ENCODE peak calls at places on chromosome 9, in ten cellular contexts. Z is tibial artery, J is cardiac fibroblast, U is transverse colon, Y is astrocyte of the spinal cord, P is aorta, E is OCI-LY7, I is cardiac muscle cell, B is fibroblast of pulmonary artery, Q is tibial nerve. V is an unnamed sample.
A peak's percentile ranks its signal among the peaks of the same experiment; 100 is the strongest.

GRCh38 chr9:89720721-89721660 is 116.2 kb downstream of the GADD45G start:
- DNase-seq in Z (no peak), J (no peak), U (no peak), Y (no peak), P (no peak), E (no peak), I (no peak), B (no peak), Q (no peak), V (no peak)

GRCh38 chr9:31519011-31519410 is 865.4 kb upstream of the ACO1 start:
- DNase-seq in Z (no peak), J (no peak), U (no peak), Y (no peak), P (no peak), E (no peak), I (peak; percentile 3), B (no peak), Q (no peak), V (no peak)

GRCh38 chr9:134536101-134536900 is 105.3 kb upstream of the COL5A1 start:
- DNase-seq in Z (no peak), J (peak; percentile 68), U (no peak), Y (peak; percentile 85), P (no peak), E (no peak), I (peak; percentile 80), B (peak; percentile 55), Q (no peak), V (peak; percentile 80)

GRCh38 chr9:94909965-94910730 is 183.6 kb downstream of the AOPEP start:
- DNase-seq in Z (no peak), J (no peak), U (no peak), Y (no peak), P (no peak), E (no peak), I (no peak), B (no peak), Q (no peak), V (no peak)

GRCh38 chr9:16505159-16505558 is 365.3 kb downstream of the BNC2 start:
- DNase-seq in Z (no peak), J (peak; percentile 53), U (no peak), Y (peak; percentile 52), P (no peak), E (no peak), I (peak; percentile 52), B (peak; percentile 59), Q (no peak), V (peak; percentile 15)

GRCh38 chr9:94210616-94211603 is 48.2 kb upstream of the ZNF169 start:
- DNase-seq in Z (no peak), J (no peak), U (no peak), Y (no peak), P (no peak), E (no peak), I (no peak), B (no peak), Q (no peak), V (peak; percentile 7)

GRCh38 chr9:98248737-98249474 is 6.5 kb downstream of the TBC1D2 start:
- DNase-seq in Z (peak; percentile 77), J (peak; percentile 96), U (peak; percentile 86), Y (peak; percentile 93), P (peak; percentile 90), E (no peak), I (peak; percentile 95), B (peak; percentile 97), Q (peak; percentile 67), V (peak; percentile 99)

GRCh38 chr9:105978822-105979221 is 284.5 kb downstream of the TMEM38B start:
- DNase-seq in Z (no peak), J (no peak), U (no peak), Y (no peak), P (no peak), E (no peak), I (no peak), B (no peak), Q (no peak), V (no peak)

GRCh38 chr9:90803860-90804593 is 2.4 kb downstream of the SYK start:
- DNase-seq in Z (no peak), J (no peak), U (no peak), Y (no peak), P (no peak), E (peak; percentile 81), I (no peak), B (no peak), Q (no peak), V (no peak)

GRCh38 chr9:90802534-90802933 is 915 bp downstream of the SYK start:
- DNase-seq in Z (no peak), J (no peak), U (no peak), Y (no peak), P (no peak), E (peak; percentile 42), I (no peak), B (no peak), Q (no peak), V (no peak)

GRCh38 chr9:90801175-90801506 is 478 bp upstream of the SYK start:
- DNase-seq in Z (no peak), J (no peak), U (no peak), Y (no peak), P (no peak), E (peak; percentile 53), I (no peak), B (no peak), Q (no peak), V (no peak)

GRCh38 chr9:90799271-90799860 is 2.3 kb upstream of the SYK start:
- DNase-seq in Z (no peak), J (no peak), U (no peak), Y (no peak), P (no peak), E (no peak), I (no peak), B (no peak), Q (no peak), V (no peak)

DNA sequence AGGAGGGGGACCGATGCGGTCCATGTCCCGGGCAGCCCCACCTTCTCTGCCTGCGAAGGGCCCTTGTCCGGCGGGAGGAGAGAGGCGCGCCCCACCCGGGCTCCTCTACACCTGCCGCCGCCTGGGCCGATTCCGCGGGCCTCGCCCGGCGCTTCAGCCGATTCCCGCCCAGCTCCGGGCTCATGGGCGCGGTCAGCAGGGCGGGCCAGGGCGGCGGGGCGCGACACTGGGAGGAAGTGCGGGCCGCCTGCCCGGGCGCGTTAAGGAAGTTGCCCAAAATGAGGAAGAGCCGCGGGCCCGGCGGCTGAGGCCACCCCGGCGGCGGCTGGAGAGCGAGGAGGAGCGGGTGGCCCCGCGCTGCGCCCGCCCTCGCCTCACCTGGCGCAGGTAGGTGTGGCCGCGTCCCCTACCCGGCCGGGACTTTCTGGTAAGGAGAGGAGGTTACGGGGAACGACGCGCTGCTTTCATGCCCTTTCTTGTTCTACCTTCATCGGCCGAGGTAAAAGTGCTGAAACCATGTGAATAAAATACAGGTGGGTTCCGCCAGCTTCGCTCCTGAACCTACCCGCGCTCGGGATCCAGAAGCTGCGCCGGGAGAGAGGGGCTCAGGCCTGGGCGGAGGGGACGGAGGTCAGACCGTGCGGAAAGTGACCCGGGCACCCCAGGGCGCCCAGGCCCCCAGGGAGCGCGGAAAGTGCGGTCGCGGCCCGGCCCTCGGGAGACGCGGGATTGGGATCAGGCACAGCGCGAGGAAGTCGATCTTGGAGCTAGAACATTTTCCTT is at the start of gene SYK:
- DNase-seq in Z (peak; percentile 46), J (no peak), U (peak; percentile 87), Y (no peak), P (peak; percentile 81), E (peak; percentile 82), I (no peak), B (no peak), Q (no peak), V (no peak)
- H3K4me3 ChIP-seq in Z (peak within 1 kb of the TSS; percentile 30), J (no peak within 1 kb of the TSS), U (peak within 1 kb of the TSS; percentile 55), Y (no peak within 1 kb of the TSS), P (no peak within 1 kb of the TSS), E (peak within 1 kb of the TSS; percentile 91), I (peak within 1 kb of the TSS; percentile 31), B (no peak within 1 kb of the TSS), Q (peak within 1 kb of the TSS; percentile 17), V (no peak within 1 kb of the TSS)

DNA sequence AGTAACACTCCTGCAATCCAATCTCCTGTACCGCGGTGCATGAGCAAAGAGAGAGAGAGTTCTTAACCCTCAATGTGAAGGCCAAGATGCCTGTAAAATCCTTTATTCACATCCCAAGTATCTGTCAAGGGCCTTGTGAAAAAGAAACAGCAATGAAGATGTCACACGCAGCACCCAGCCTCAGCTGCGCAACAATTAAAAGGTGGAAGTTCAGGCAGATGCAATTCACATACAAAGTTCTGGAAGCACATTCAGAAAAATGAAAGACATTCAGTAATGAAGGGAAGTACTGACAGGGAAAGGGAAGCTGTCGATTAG is 137.7 kb downstream of the CDK5RAP2 start:
- DNase-seq in Z (no peak), J (no peak), U (no peak), Y (no peak), P (no peak), E (no peak), I (no peak), B (no peak), Q (no peak), V (peak; percentile 45)
- H3K4me3 ChIP-seq in Z (no peak overlapping the region), J (no peak overlapping the region), U (no peak overlapping the region), Y (no peak overlapping the region), P (no peak overlapping the region), E (no peak overlapping the region), I (no peak overlapping the region), B (no peak overlapping the region), Q (no peak overlapping the region), V (no peak overlapping the region)

DNA sequence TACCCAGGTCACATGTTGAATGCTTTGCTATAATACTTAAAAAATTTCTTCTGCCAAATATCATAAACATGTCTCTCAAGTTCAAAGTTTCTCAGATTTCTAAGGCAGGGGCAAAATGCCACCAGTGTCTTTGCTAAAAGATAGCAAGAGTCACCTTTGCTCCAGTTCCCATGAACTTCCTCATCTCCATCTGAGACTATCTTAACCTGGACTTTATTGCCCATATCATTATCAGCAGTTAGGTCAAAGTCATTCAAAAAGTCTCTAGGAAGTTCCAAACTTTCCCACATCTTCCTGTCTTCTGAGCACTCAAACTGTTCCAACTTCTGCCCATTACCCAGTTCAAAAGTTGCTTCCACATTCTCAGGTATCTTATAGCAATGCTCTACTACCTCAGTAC is 307.7 kb upstream of the TNC start:
- DNase-seq in Z (no peak), J (no peak), U (no peak), Y (no peak), P (no peak), E (no peak), I (no peak), B (no peak), Q (no peak), V (no peak)
- H3K4me3 ChIP-seq in Z (no peak overlapping the region), J (no peak overlapping the region), U (no peak overlapping the region), Y (no peak overlapping the region), P (no peak overlapping the region), E (no peak overlapping the region), I (no peak overlapping the region), B (no peak overlapping the region), Q (no peak overlapping the region), V (no peak overlapping the region)

GRCh38 chr9:83060557-83060956 is 2.4 kb downstream of the RASEF start:
- DNase-seq in Z (no peak), J (no peak), U (no peak), Y (no peak), P (no peak), E (no peak), I (no peak), B (no peak), Q (no peak), V (no peak)

GRCh38 chr9:83059417-83059816 is 3.5 kb downstream of the RASEF start:
- DNase-seq in Z (no peak), J (no peak), U (peak; percentile 24), Y (no peak), P (no peak), E (no peak), I (no peak), B (no peak), Q (no peak), V (no peak)

GRCh38 chr9:83062653-83063527 is at the start of gene RASEF:
- DNase-seq in Z (no peak), J (no peak), U (peak; percentile 85), Y (peak; percentile 42), P (no peak), E (no peak), I (peak; percentile 13), B (no peak), Q (no peak), V (no peak)

GRCh38 chr9:83061036-83061435 is 1.9 kb downstream of the RASEF start:
- DNase-seq in Z (no peak), J (no peak), U (peak; percentile 38), Y (peak; percentile 15), P (no peak), E (no peak), I (no peak), B (no peak), Q (no peak), V (no peak)

DNA sequence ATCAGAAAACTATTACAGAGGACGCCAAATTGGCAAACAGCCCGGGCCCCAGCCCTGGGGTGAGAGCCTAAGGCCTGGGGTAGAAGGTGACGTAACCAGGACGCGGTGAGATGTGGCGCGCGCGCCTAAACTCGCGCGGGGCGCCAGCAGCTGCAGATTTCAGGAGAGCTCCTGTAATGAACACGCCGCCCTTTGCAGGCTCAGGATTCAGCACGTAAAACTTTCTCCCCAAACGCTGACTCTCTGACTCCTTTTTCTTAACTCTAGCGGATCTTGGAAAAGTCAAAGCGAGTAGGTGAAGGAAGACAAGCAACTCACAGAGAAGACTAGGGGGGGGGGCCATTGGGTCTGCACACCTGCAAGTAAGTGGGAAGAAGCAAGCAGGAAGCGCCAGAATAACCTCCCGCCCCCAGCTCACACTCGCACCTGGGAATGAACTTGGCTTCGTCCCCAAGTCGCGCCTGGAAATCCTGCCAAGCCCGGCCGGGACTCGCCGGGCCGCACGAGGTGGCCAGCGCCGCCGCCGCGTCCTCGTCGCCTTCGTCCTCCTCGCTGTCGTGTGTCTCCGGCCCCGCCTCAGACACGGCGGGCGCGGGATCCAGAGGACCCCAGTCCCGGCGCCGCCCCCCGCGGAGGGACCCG is 810 bp downstream of the RASEF start:
- DNase-seq in Z (no peak), J (no peak), U (peak; percentile 64), Y (peak; percentile 45), P (no peak), E (no peak), I (peak; percentile 8), B (no peak), Q (no peak), V (peak; percentile 35)
- H3K4me3 ChIP-seq in Z (peak overlapping the region; percentile 34), J (no peak overlapping the region), U (peak overlapping the region; percentile 55), Y (peak overlapping the region; percentile 40), P (no peak overlapping the region), E (no peak overlapping the region), I (peak overlapping the region; percentile 28), B (no peak overlapping the region), Q (peak overlapping the region; percentile 6), V (no peak overlapping the region)